ENCODE peak calls at places on chromosomes 7 and 10, in eight cellular contexts. One of them, this sample, is unnamed.
A peak's percentile ranks its signal among the peaks of the same experiment; 100 is the strongest.

GRCh38 chr10:10794776-10795175 is 222.9 kb upstream of the CELF2 start:
- DNase-seq in T-cell: no peak
- DNase-seq in NCI-H69: no peak
- DNase-seq in stimulated activated CD8-positive, alpha-beta memory T cell treated with anti-CD3 and anti-CD28 coated beads, Interleukin-2, amount 100 ng/mL, for 48 hours: no peak
- DNase-seq in cardiac fibroblast: peak; percentile 90
- DNase-seq in IMR-90: peak; percentile 83
- DNase-seq in EH: peak; percentile 76
- DNase-seq in iPS-NIHi11: no peak
- DNase-seq in this sample: no peak

GRCh38 chr10:64518456-64518855 is 997.3 kb downstream of the REEP3 start:
- DNase-seq in EH: no peak
- DNase-seq in stimulated activated CD8-positive, alpha-beta memory T cell treated with anti-CD3 and anti-CD28 coated beads, Interleukin-2, amount 100 ng/mL, for 48 hours: no peak
- DNase-seq in IMR-90: no peak
- DNase-seq in cardiac fibroblast: no peak
- DNase-seq in NCI-H69: no peak
- DNase-seq in iPS-NIHi11: no peak
- DNase-seq in T-cell: no peak
- DNase-seq in this sample: no peak

GRCh38 chr10:6064119-6064518 is 2.0 kb upstream of the IL2RA start:
- DNase-seq in EH: no peak
- DNase-seq in T-cell: no peak
- DNase-seq in stimulated activated CD8-positive, alpha-beta memory T cell treated with anti-CD3 and anti-CD28 coated beads, Interleukin-2, amount 100 ng/mL, for 48 hours: no peak
- DNase-seq in NCI-H69: no peak
- DNase-seq in IMR-90: no peak
- DNase-seq in cardiac fibroblast: no peak
- DNase-seq in iPS-NIHi11: no peak
- DNase-seq in this sample: no peak

GRCh38 chr7:12637819-12638592 is 49.4 kb upstream of the ARL4A start:
- DNase-seq in iPS-NIHi11: no peak
- DNase-seq in cardiac fibroblast: no peak
- DNase-seq in IMR-90: peak; percentile 44
- DNase-seq in T-cell: no peak
- DNase-seq in stimulated activated CD8-positive, alpha-beta memory T cell treated with anti-CD3 and anti-CD28 coated beads, Interleukin-2, amount 100 ng/mL, for 48 hours: no peak
- DNase-seq in EH: no peak
- DNase-seq in NCI-H69: peak; percentile 71
- DNase-seq in this sample: peak; percentile 24

GRCh38 chr10:48503293-48503911 is 101.5 kb downstream of the ARHGAP22 start:
- DNase-seq in iPS-NIHi11: no peak
- DNase-seq in NCI-H69: no peak
- DNase-seq in stimulated activated CD8-positive, alpha-beta memory T cell treated with anti-CD3 and anti-CD28 coated beads, Interleukin-2, amount 100 ng/mL, for 48 hours: no peak
- DNase-seq in IMR-90: no peak
- DNase-seq in T-cell: no peak
- DNase-seq in cardiac fibroblast: no peak
- DNase-seq in EH: no peak
- DNase-seq in this sample: no peak

GRCh38 chr10:44977287-44978212 is 1.1 kb downstream of the DEPP1 start:
- DNase-seq in cardiac fibroblast: no peak
- DNase-seq in IMR-90: no peak
- DNase-seq in EH: no peak
- DNase-seq in T-cell: no peak
- DNase-seq in NCI-H69: no peak
- DNase-seq in iPS-NIHi11: no peak
- DNase-seq in stimulated activated CD8-positive, alpha-beta memory T cell treated with anti-CD3 and anti-CD28 coated beads, Interleukin-2, amount 100 ng/mL, for 48 hours: no peak
- DNase-seq in this sample: no peak

GRCh38 chr7:7424151-7424873 is 111.4 kb downstream of the COL28A1 start:
- DNase-seq in stimulated activated CD8-positive, alpha-beta memory T cell treated with anti-CD3 and anti-CD28 coated beads, Interleukin-2, amount 100 ng/mL, for 48 hours: peak; percentile 13
- DNase-seq in cardiac fibroblast: peak; percentile 84
- DNase-seq in EH: peak; percentile 74
- DNase-seq in T-cell: peak; percentile 21
- DNase-seq in IMR-90: peak; percentile 67
- DNase-seq in NCI-H69: peak; percentile 88
- DNase-seq in iPS-NIHi11: peak; percentile 72
- DNase-seq in this sample: peak; percentile 78

GRCh38 chr10:132571565-132572544 is 34.3 kb downstream of the INPP5A start:
- DNase-seq in EH: peak; percentile 84
- DNase-seq in stimulated activated CD8-positive, alpha-beta memory T cell treated with anti-CD3 and anti-CD28 coated beads, Interleukin-2, amount 100 ng/mL, for 48 hours: peak; percentile 56
- DNase-seq in NCI-H69: peak; percentile 68
- DNase-seq in T-cell: no peak
- DNase-seq in IMR-90: peak; percentile 87
- DNase-seq in iPS-NIHi11: peak; percentile 78
- DNase-seq in cardiac fibroblast: peak; percentile 97
- DNase-seq in this sample: peak; percentile 52

GRCh38 chr7:19239951-19240350 is 94.7 kb upstream of the FERD3L start:
- DNase-seq in iPS-NIHi11: no peak
- DNase-seq in NCI-H69: peak; percentile 73
- DNase-seq in cardiac fibroblast: peak; percentile 60
- DNase-seq in EH: peak; percentile 2
- DNase-seq in T-cell: no peak
- DNase-seq in IMR-90: no peak
- DNase-seq in stimulated activated CD8-positive, alpha-beta memory T cell treated with anti-CD3 and anti-CD28 coated beads, Interleukin-2, amount 100 ng/mL, for 48 hours: no peak
- DNase-seq in this sample: no peak

GRCh38 chr7:48708635-48709034 is 215.7 kb upstream of the CDC14C start:
- DNase-seq in NCI-H69: peak; percentile 71
- DNase-seq in IMR-90: no peak
- DNase-seq in stimulated activated CD8-positive, alpha-beta memory T cell treated with anti-CD3 and anti-CD28 coated beads, Interleukin-2, amount 100 ng/mL, for 48 hours: no peak
- DNase-seq in cardiac fibroblast: no peak
- DNase-seq in EH: no peak
- DNase-seq in T-cell: no peak
- DNase-seq in iPS-NIHi11: no peak
- DNase-seq in this sample: peak; percentile 12

GRCh38 chr10:37763132-37763531 is 94.3 kb downstream of the ZNF248 start:
- DNase-seq in IMR-90: no peak
- DNase-seq in EH: no peak
- DNase-seq in iPS-NIHi11: no peak
- DNase-seq in cardiac fibroblast: no peak
- DNase-seq in NCI-H69: no peak
- DNase-seq in stimulated activated CD8-positive, alpha-beta memory T cell treated with anti-CD3 and anti-CD28 coated beads, Interleukin-2, amount 100 ng/mL, for 48 hours: no peak
- DNase-seq in T-cell: no peak
- DNase-seq in this sample: no peak

GRCh38 chr7:22842383-22842903 is 19.8 kb upstream of the TOMM7 start:
- DNase-seq in iPS-NIHi11: no peak
- DNase-seq in T-cell: no peak
- DNase-seq in IMR-90: no peak
- DNase-seq in stimulated activated CD8-positive, alpha-beta memory T cell treated with anti-CD3 and anti-CD28 coated beads, Interleukin-2, amount 100 ng/mL, for 48 hours: no peak
- DNase-seq in cardiac fibroblast: peak; percentile 11
- DNase-seq in EH: peak; percentile 47
- DNase-seq in NCI-H69: peak; percentile 33
- DNase-seq in this sample: peak; percentile 32

GRCh38 chr10:91617073-91617580 is 15.7 kb downstream of the PPP1R3C start:
- DNase-seq in NCI-H69: no peak
- DNase-seq in EH: peak; percentile 91
- DNase-seq in stimulated activated CD8-positive, alpha-beta memory T cell treated with anti-CD3 and anti-CD28 coated beads, Interleukin-2, amount 100 ng/mL, for 48 hours: no peak
- DNase-seq in T-cell: no peak
- DNase-seq in IMR-90: peak; percentile 94
- DNase-seq in cardiac fibroblast: peak; percentile 92
- DNase-seq in iPS-NIHi11: no peak
- DNase-seq in this sample: no peak

GRCh38 chr7:132251327-132251659 is 325.0 kb downstream of the PLXNA4 start:
- DNase-seq in iPS-NIHi11: peak; percentile 47
- DNase-seq in NCI-H69: peak; percentile 8
- DNase-seq in EH: no peak
- DNase-seq in stimulated activated CD8-positive, alpha-beta memory T cell treated with anti-CD3 and anti-CD28 coated beads, Interleukin-2, amount 100 ng/mL, for 48 hours: no peak
- DNase-seq in IMR-90: no peak
- DNase-seq in cardiac fibroblast: no peak
- DNase-seq in T-cell: no peak
- DNase-seq in this sample: peak; percentile 53

GRCh38 chr10:77637986-77638765 is 568 bp upstream of the KCNMA1 start:
- DNase-seq in iPS-NIHi11: peak; percentile 77
- DNase-seq in IMR-90: peak; percentile 53
- DNase-seq in NCI-H69: peak; percentile 78
- DNase-seq in T-cell: no peak
- DNase-seq in stimulated activated CD8-positive, alpha-beta memory T cell treated with anti-CD3 and anti-CD28 coated beads, Interleukin-2, amount 100 ng/mL, for 48 hours: no peak
- DNase-seq in cardiac fibroblast: peak; percentile 58
- DNase-seq in EH: peak; percentile 62
- DNase-seq in this sample: peak; percentile 83

GRCh38 chr7:27917774-27918314 is 177.9 kb downstream of the TAX1BP1 start:
- DNase-seq in IMR-90: peak; percentile 83
- DNase-seq in T-cell: no peak
- DNase-seq in stimulated activated CD8-positive, alpha-beta memory T cell treated with anti-CD3 and anti-CD28 coated beads, Interleukin-2, amount 100 ng/mL, for 48 hours: no peak
- DNase-seq in NCI-H69: no peak
- DNase-seq in cardiac fibroblast: peak; percentile 70
- DNase-seq in EH: peak; percentile 91
- DNase-seq in iPS-NIHi11: no peak
- DNase-seq in this sample: no peak

GRCh38 chr7:145893925-145894535 is 222.6 kb upstream of the CNTNAP2 start:
- DNase-seq in cardiac fibroblast: no peak
- DNase-seq in IMR-90: no peak
- DNase-seq in stimulated activated CD8-positive, alpha-beta memory T cell treated with anti-CD3 and anti-CD28 coated beads, Interleukin-2, amount 100 ng/mL, for 48 hours: no peak
- DNase-seq in iPS-NIHi11: no peak
- DNase-seq in NCI-H69: no peak
- DNase-seq in T-cell: no peak
- DNase-seq in EH: no peak
- DNase-seq in this sample: no peak